ENCODE peak calls at places on chromosomes 16 and 17, in six cellular contexts. I, M, A, Y, P and G are unnamed samples.

GRCh38 chr17:81419333-81419885 is 24.2 kb downstream of the BAHCC1 start:
- DNase-seq in I (peak), M (peak), A (peak), Y (peak), P (peak), G (no peak)

GRCh38 chr17:45170976-45171337 is 9.3 kb downstream of the HEXIM2 start:
- DNase-seq in I (peak), M (peak), A (no peak), Y (no peak), P (peak), G (no peak)

GRCh38 chr16:63289834-63290460 is 1253.7 kb upstream of the CDH8 start:
- DNase-seq in I (peak), M (peak), A (peak), Y (peak), P (peak), G (peak)

GRCh38 chr17:66675991-66676371 is 158.9 kb upstream of the CACNG5 start:
- DNase-seq in I (peak), M (no peak), A (no peak), Y (no peak), P (peak), G (no peak)

GRCh38 chr16:9549487-9549886 is 458.0 kb downstream of the HAPSTR1 start:
- DNase-seq in I (no peak), M (no peak), A (no peak), Y (no peak), P (no peak), G (no peak)

GRCh38 chr17:45093444-45094110 is 32.5 kb downstream of the NMT1 start:
- DNase-seq in I (peak), M (no peak), A (no peak), Y (no peak), P (no peak), G (no peak)

GRCh38 chr17:13885953-13886889 is 183.1 kb upstream of the COX10 start:
- DNase-seq in I (no peak), M (no peak), A (no peak), Y (no peak), P (peak), G (no peak)

GRCh38 chr17:75011788-75012319 is 616 bp upstream of the MRPL58 start:
- DNase-seq in I (peak), M (peak), A (no peak), Y (no peak), P (peak), G (no peak)

GRCh38 chr16:79839851-79840321 is 239.3 kb upstream of the MAF start:
- DNase-seq in I (no peak), M (no peak), A (no peak), Y (no peak), P (no peak), G (no peak)

GRCh38 chr17:60077672-60078519 is 825 bp downstream of the HEATR6 start:
- DNase-seq in I (peak), M (no peak), A (no peak), Y (no peak), P (peak), G (no peak)

GRCh38 chr16:80607204-80607603 is 66.4 kb downstream of the DYNLRB2 start:
- DNase-seq in I (no peak), M (no peak), A (no peak), Y (no peak), P (no peak), G (no peak)

GRCh38 chr16:800834-801488 is 427 bp upstream of the GNG13 start:
- DNase-seq in I (no peak), M (no peak), A (no peak), Y (no peak), P (no peak), G (no peak)

GRCh38 chr17:3890893-3891219 is 2.0 kb downstream of the CAMKK1 start:
- DNase-seq in I (no peak), M (no peak), A (no peak), Y (no peak), P (no peak), G (no peak)

GRCh38 chr17:73030995-73031394 is 61.5 kb downstream of the SLC39A11 start:
- DNase-seq in I (no peak), M (peak), A (no peak), Y (no peak), P (no peak), G (no peak)

GRCh38 chr17:27585792-27586191 is 45.2 kb upstream of the LGALS9 start:
- DNase-seq in I (no peak), M (no peak), A (no peak), Y (no peak), P (no peak), G (no peak)

GRCh38 chr16:74997042-74997491 is 1.8 kb upstream of the ZNRF1 start:
- DNase-seq in I (no peak), M (no peak), A (no peak), Y (no peak), P (no peak), G (no peak)

GRCh38 chr17:81956607-81957589 is 4.1 kb downstream of the NOTUM start:
- DNase-seq in I (no peak), M (no peak), A (no peak), Y (no peak), P (no peak), G (no peak)

GRCh38 chr17:77404812-77405581 is 264.2 kb downstream of the SEC14L1 start:
- DNase-seq in I (peak), M (peak), A (no peak), Y (no peak), P (peak), G (no peak)
- TF ChIP-seq CTCF in I (no peak), M (no peak), A (no peak), Y (no peak), P (no peak), G (no peak)

GRCh38 chr17:7687072-7687907 is at the start of gene TP53:
- DNase-seq in I (peak), M (peak), A (peak), Y (peak), P (peak), G (peak)
- TF ChIP-seq CTCF in I (no peak), M (no peak), A (no peak), Y (no peak), P (no peak), G (no peak)

DNA sequence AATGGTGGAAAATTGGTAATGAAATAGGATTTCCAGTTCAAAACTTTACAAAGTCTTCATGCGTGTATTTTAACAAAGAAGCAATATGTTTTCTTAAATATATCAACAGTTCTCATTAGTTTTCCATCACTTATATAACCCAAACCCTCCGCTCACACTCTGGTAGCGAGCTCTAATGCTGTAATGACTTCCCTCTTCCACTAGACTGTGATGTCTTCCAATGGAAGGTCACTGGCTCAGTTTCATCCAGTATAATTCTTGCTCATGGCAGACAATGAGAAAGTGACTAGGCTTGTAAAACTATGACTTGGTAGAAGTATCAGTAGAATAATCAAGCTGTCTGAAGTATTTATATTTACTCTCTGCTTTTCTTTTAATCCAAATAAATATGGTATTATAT is 32.8 kb downstream of the NETO2 start:
- DNase-seq in I (no peak), M (no peak), A (no peak), Y (no peak), P (peak), G (no peak)
- TF ChIP-seq CTCF in I (no peak), M (no peak), A (no peak), Y (no peak), P (peak), G (no peak)

DNA sequence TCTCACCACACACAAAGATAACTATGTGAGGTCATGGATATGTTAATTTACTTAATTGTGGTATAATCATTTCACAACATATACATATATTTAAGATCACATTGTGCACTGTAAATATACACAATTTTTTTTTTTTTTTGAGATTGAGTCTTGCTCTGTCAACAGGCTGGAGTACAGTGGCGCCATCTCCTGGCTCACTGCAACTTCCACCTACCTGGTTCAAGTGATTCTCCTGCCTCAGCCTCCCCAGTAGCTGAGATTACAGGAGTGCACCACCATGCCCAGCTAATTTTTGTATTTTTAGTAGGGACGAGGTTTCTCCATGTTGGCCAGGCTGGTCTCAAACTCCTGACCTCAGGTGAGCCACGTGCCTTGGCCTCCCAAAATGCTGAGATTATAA is 11.5 kb upstream of the PRSS54 start:
- DNase-seq in I (peak), M (peak), A (no peak), Y (no peak), P (peak), G (peak)
- TF ChIP-seq CTCF in I (peak), M (no peak), A (peak), Y (peak), P (peak), G (peak)

GRCh38 chr16:83956336-83957289 is 3.6 kb downstream of the OSGIN1 start:
- DNase-seq in I (peak), M (peak), A (peak), Y (peak), P (peak), G (peak)

GRCh38 chr16:83955218-83956130 is 2.4 kb downstream of the OSGIN1 start:
- DNase-seq in I (peak), M (no peak), A (no peak), Y (no peak), P (peak), G (no peak)

GRCh38 chr16:83953796-83954576 is 946 bp downstream of the OSGIN1 start:
- DNase-seq in I (peak), M (peak), A (peak), Y (no peak), P (peak), G (no peak)

GRCh38 chr16:83952940-83953795 is at the start of gene OSGIN1:
- DNase-seq in I (peak), M (peak), A (peak), Y (peak), P (peak), G (peak)

DNA sequence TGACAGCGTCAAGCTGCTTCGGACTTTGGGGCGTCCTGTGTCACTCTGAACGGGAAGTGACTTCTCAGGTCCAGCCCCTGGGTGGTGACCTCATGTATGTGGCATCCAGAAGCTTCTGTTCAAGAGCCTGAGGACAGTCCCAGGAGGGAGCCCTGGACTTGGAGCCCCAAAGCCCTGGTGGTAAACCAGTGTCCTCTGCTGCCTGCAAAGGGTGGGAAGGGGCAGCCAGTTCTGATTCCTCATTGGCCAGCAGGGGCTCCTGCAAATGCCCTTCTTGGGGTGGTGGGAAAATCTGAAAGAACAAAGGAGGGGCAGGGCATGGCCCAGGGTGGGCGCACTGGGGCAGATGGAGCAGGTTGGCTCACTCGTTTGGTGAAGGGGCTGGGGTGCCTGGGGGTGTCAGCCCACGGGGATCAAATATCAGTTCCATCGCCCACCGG is 1.6 kb downstream of the OSGIN1 start:
- DNase-seq in I (peak), M (peak), A (peak), Y (no peak), P (peak), G (no peak)
- TF ChIP-seq CTCF in I (peak), M (no peak), A (peak), Y (no peak), P (no peak), G (no peak)

GRCh38 chr16:88064889-88065746 is 113.9 kb downstream of the BANP start:
- DNase-seq in I (no peak), M (no peak), A (no peak), Y (no peak), P (peak), G (no peak)

GRCh38 chr16:88062341-88062861 is 111.2 kb downstream of the BANP start:
- DNase-seq in I (peak), M (no peak), A (no peak), Y (peak), P (peak), G (no peak)

GRCh38 chr16:88061346-88062110 is 110.3 kb downstream of the BANP start:
- DNase-seq in I (no peak), M (no peak), A (no peak), Y (no peak), P (no peak), G (no peak)

GRCh38 chr16:88064011-88064888 is 113.0 kb downstream of the BANP start:
- DNase-seq in I (no peak), M (no peak), A (no peak), Y (no peak), P (no peak), G (no peak)

GRCh38 chr16:88063201-88063773 is 112.1 kb downstream of the BANP start:
- DNase-seq in I (peak), M (no peak), A (no peak), Y (no peak), P (peak), G (no peak)
- TF ChIP-seq CTCF in I (peak), M (no peak), A (no peak), Y (no peak), P (peak), G (no peak)

GRCh38 chr17:78677303-78678219 is 100.4 kb upstream of the DNAH17 start:
- DNase-seq in I (no peak), M (peak), A (no peak), Y (no peak), P (no peak), G (no peak)
- TF ChIP-seq CTCF in I (no peak), M (no peak), A (no peak), Y (no peak), P (no peak), G (no peak)